ENCODE peak calls at places on chromosomes 16 and 17, in eight cellular contexts. I is fibroblast of lung, F is heart left ventricle, D is astrocyte, S is lung, R is endodermal cell, U is HepG2, L is stomach. W is an unnamed sample. For H3K9me3 and H3K27me3, the result is how much of the 10 kb centered on the place peaks cover.

GRCh38 chr16:4263504-4264436 is 9.1 kb downstream of the TFAP4 start:
- DNase-seq in I (peak), F (peak), D (no peak), S (peak), R (peak), U (peak), L (peak), W (peak)

GRCh38 chr17:10073026-10073425 is 125.4 kb downstream of the GAS7 start:
- DNase-seq in I (no peak), F (no peak), D (no peak), S (no peak), R (no peak), U (no peak), L (no peak), W (no peak)

GRCh38 chr16:48366165-48367093 is 18.8 kb downstream of the SIAH1 start:
- DNase-seq in I (peak), F (no peak), D (peak), S (peak), R (peak), U (peak), L (peak), W (peak)

GRCh38 chr17:78800132-78800931 is 18.3 kb upstream of the CYTH1 start:
- DNase-seq in I (no peak), F (peak), D (no peak), S (no peak), R (no peak), U (no peak), L (no peak), W (no peak)

GRCh38 chr17:33389506-33390141 is 96.5 kb upstream of the ASIC2 start:
- DNase-seq in I (peak), F (no peak), D (peak), S (no peak), R (peak), U (no peak), L (no peak), W (no peak)

GRCh38 chr16:66408181-66409048 is 18.7 kb upstream of the BEAN1 start:
- DNase-seq in I (peak), F (peak), D (peak), S (no peak), R (no peak), U (peak), L (no peak), W (peak)

GRCh38 chr16:27498916-27499658 is 50.6 kb downstream of the GTF3C1 start:
- DNase-seq in I (no peak), F (no peak), D (no peak), S (no peak), R (no peak), U (no peak), L (no peak), W (no peak)

GRCh38 chr17:29562615-29563014 is 4.2 kb downstream of the ABHD15 start:
- DNase-seq in I (no peak), F (no peak), D (no peak), S (peak), R (peak), U (no peak), L (no peak), W (no peak)

GRCh38 chr16:80527297-80527696 is 13.5 kb upstream of the DYNLRB2 start:
- DNase-seq in I (peak), F (no peak), D (peak), S (no peak), R (peak), U (peak), L (no peak), W (no peak)

GRCh38 chr17:79948406-79948917 is 87.2 kb downstream of the TBC1D16 start:
- DNase-seq in I (no peak), F (no peak), D (no peak), S (no peak), R (peak), U (no peak), L (no peak), W (no peak)

GRCh38 chr16:69848635-69849545 is 86.8 kb downstream of the WWP2 start:
- DNase-seq in I (peak), F (peak), D (peak), S (peak), R (no peak), U (no peak), L (peak), W (peak)

GRCh38 chr17:29699283-29699682 is 76.6 kb upstream of the CORO6 start:
- DNase-seq in I (no peak), F (no peak), D (no peak), S (no peak), R (no peak), U (no peak), L (no peak), W (no peak)

GRCh38 chr17:55909776-55910175 is 158.9 kb downstream of the PCTP start:
- DNase-seq in I (no peak), F (no peak), D (no peak), S (no peak), R (no peak), U (no peak), L (no peak), W (no peak)

GRCh38 chr16:69217433-69217832 is 30.5 kb downstream of the SNTB2 start:
- DNase-seq in I (peak), F (no peak), D (peak), S (no peak), R (no peak), U (peak), L (no peak), W (peak)

GRCh38 chr17:17691468-17692263 is 10.4 kb downstream of the RAI1 start:
- DNase-seq in I (no peak), F (peak), D (no peak), S (no peak), R (no peak), U (no peak), L (peak), W (no peak)

GRCh38 chr17:40247926-40248495 is 28.9 kb downstream of the WIPF2 start:
- DNase-seq in I (no peak), F (no peak), D (no peak), S (peak), R (no peak), U (no peak), L (no peak), W (no peak)

GRCh38 chr17:46842835-46843234 is 8.5 kb upstream of the WNT9B start:
- DNase-seq in I (no peak), F (no peak), D (no peak), S (no peak), R (peak), U (no peak), L (no peak), W (no peak)

GRCh38 chr16:590165-590874 is 454 bp downstream of the RAB40C start:
- DNase-seq in I (peak), F (peak), D (no peak), S (no peak), R (peak), U (no peak), L (peak), W (no peak)

GRCh38 chr17:11506635-11507034 is 91.6 kb upstream of the DNAH9 start:
- DNase-seq in I (no peak), F (no peak), D (no peak), S (no peak), R (peak), U (peak), L (no peak), W (no peak)

GRCh38 chr16:66934138-66934838 is at the start of gene CIAO2B:
- DNase-seq in I (peak), F (peak), D (peak), S (peak), R (peak), U (peak), L (peak), W (peak)

GRCh38 chr16:77558786-77559185 is 124.0 kb upstream of the ADAMTS18 start:
- DNase-seq in I (no peak), F (no peak), D (no peak), S (no peak), R (no peak), U (no peak), L (no peak), W (no peak)

GRCh38 chr16:23423496-23424049 is 29.4 kb downstream of the COG7 start:
- DNase-seq in I (peak), F (peak), D (peak), S (peak), R (peak), U (peak), L (peak), W (peak)

GRCh38 chr16:23509763-23510153 is 536 bp downstream of the GGA2 start:
- DNase-seq in I (peak), F (peak), D (peak), S (no peak), R (peak), U (no peak), L (no peak), W (no peak)

GRCh38 chr16:56072096-56072495 is 119.2 kb upstream of the GNAO1 start:
- DNase-seq in I (no peak), F (no peak), D (no peak), S (no peak), R (no peak), U (no peak), L (no peak), W (no peak)

GRCh38 chr16:50301626-50302471 is 35.5 kb downstream of the ADCY7 start:
- DNase-seq in I (peak), F (no peak), D (peak), S (no peak), R (peak), U (no peak), L (no peak), W (no peak)

GRCh38 chr16:27446721-27447120 is 44.7 kb downstream of the IL21R start:
- DNase-seq in I (no peak), F (peak), D (no peak), S (no peak), R (no peak), U (no peak), L (no peak), W (no peak)

GRCh38 chr16:26809461-26809860 is 257.3 kb upstream of the C16orf82 start:
- DNase-seq in I (no peak), F (no peak), D (no peak), S (no peak), R (no peak), U (no peak), L (no peak), W (no peak)

GRCh38 chr17:76270770-76271668 is 5.9 kb downstream of the UBALD2 start:
- DNase-seq in I (no peak), F (no peak), D (no peak), S (no peak), R (no peak), U (no peak), L (no peak), W (no peak)

GRCh38 chr17:79776378-79777165 is 1.4 kb upstream of the CBX2 start:
- DNase-seq in I (no peak), F (no peak), D (no peak), S (no peak), R (no peak), U (peak), L (no peak), W (no peak)

GRCh38 chr17:4110152-4110551 is 32.7 kb downstream of the ZZEF1 start:
- DNase-seq in I (peak), F (no peak), D (peak), S (no peak), R (no peak), U (no peak), L (no peak), W (no peak)

GRCh38 chr17:76720211-76720610 is 6.2 kb downstream of the JMJD6 start:
- DNase-seq in I (no peak), F (no peak), D (no peak), S (no peak), R (no peak), U (no peak), L (no peak), W (no peak)

GRCh38 chr17:21277332-21277731 is 7.2 kb upstream of the MAP2K3 start:
- DNase-seq in I (no peak), F (no peak), D (no peak), S (no peak), R (no peak), U (no peak), L (no peak), W (no peak)

GRCh38 chr17:31869031-31869430 is 10.0 kb upstream of the COPRS start:
- DNase-seq in I (peak), F (no peak), D (no peak), S (no peak), R (no peak), U (no peak), L (no peak), W (no peak)

GRCh38 chr17:65931246-65932149 is 260.4 kb downstream of the CEP112 start:
- DNase-seq in I (peak), F (peak), D (no peak), S (no peak), R (no peak), U (no peak), L (no peak), W (no peak)

GRCh38 chr17:3974138-3974687 is 10.0 kb upstream of the ATP2A3 start:
- DNase-seq in I (no peak), F (no peak), D (no peak), S (no peak), R (peak), U (no peak), L (no peak), W (no peak)

GRCh38 chr17:72797142-72797541 is 295.3 kb downstream of the SLC39A11 start:
- DNase-seq in I (no peak), F (no peak), D (no peak), S (no peak), R (no peak), U (no peak), L (no peak), W (no peak)
- H3K9me3 ChIP-seq in I (under half), F (under half), D (under half), S (under half), R (half or more), U (under half), L (half or more), W (under half)

GRCh38 chr16:75337430-75337829 is 86.0 kb upstream of the BCAR1 start:
- DNase-seq in I (no peak), F (no peak), D (no peak), S (no peak), R (no peak), U (no peak), L (no peak), W (no peak)
- H3K4me3 ChIP-seq in I (no peak), F (no peak), D (no peak), S (no peak), R (no peak), U (no peak), L (no peak), W (no peak)

GRCh38 chr16:11553371-11553770 is 33.3 kb downstream of the LITAF start:
- DNase-seq in I (no peak), F (no peak), D (no peak), S (no peak), R (no peak), U (no peak), L (no peak), W (no peak)
- H3K27me3 ChIP-seq in I (under half), F (under half), D (under half), S (under half), R (under half), U (under half), L (under half), W (under half)

GRCh38 chr16:35182043-35182677 is 1722.7 kb downstream of the TP53TG3F start:
- DNase-seq in I (no peak), F (no peak), D (no peak), S (no peak), R (no peak), U (no peak), L (no peak), W (no peak)
- H3K9me3 ChIP-seq in I (under half), F (under half), D (under half), S (under half), R (half or more), U (half or more), L (half or more), W (half or more)

GRCh38 chr16:53673189-53673588 is 30.5 kb downstream of the RPGRIP1L start:
- DNase-seq in I (peak), F (no peak), D (peak), S (no peak), R (no peak), U (no peak), L (no peak), W (no peak)

GRCh38 chr16:53666816-53667415 is 36.7 kb downstream of the RPGRIP1L start:
- DNase-seq in I (peak), F (no peak), D (peak), S (no peak), R (no peak), U (peak), L (no peak), W (no peak)

GRCh38 chr16:53668869-53669268 is 34.8 kb downstream of the RPGRIP1L start:
- DNase-seq in I (no peak), F (no peak), D (no peak), S (no peak), R (no peak), U (no peak), L (no peak), W (no peak)

GRCh38 chr16:53678155-53678554 is 25.5 kb downstream of the RPGRIP1L start:
- DNase-seq in I (no peak), F (no peak), D (no peak), S (no peak), R (no peak), U (no peak), L (no peak), W (no peak)

DNA sequence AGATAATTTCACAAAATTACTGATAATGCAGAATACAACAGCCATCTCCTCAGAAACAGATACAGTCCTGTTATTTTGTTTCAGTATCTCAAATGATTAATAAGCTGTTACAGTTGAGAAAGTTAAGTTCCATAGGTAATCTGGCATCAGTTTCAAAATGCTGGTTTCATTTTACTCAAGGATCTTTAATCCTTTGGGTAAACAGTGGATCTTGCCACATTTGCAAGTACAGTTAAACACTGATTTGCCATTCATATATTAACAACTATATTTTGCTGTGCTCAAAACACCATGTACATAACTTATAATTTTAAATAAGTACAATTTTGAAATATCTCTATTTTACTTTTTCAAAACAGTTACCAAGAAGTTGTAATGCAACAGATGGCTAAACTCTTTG is 31.2 kb downstream of the RPGRIP1L start:
- DNase-seq in I (no peak), F (no peak), D (no peak), S (no peak), R (no peak), U (peak), L (no peak), W (no peak)
- H3K4me3 ChIP-seq in I (no peak), F (no peak), D (no peak), S (no peak), R (no peak), U (no peak), L (no peak), W (no peak)

DNA sequence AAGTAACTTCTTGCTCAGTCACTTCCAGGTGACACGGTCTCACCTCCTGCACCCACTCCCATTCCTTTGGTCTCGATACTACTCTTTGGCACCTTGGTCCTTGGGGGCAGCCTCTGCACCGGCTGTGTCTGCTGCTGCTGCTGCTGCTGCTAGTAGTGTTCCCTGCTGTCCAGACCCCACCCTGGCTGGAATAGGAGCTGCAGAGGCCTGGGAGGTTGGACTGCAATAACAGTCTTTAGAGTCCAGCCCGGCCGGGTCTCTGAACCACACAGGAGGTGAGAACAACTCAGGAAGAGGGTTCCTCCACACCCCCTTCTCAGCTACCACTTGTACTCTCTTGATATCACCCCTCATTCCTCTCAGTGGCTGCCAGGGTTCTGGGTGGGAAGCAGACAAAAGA is 231.1 kb upstream of the NLRP1 start:
- DNase-seq in I (no peak), F (no peak), D (no peak), S (no peak), R (no peak), U (no peak), L (no peak), W (no peak)
- H3K27me3 ChIP-seq in I (under half), F (under half), D (under half), S (under half), R (under half), U (under half), L (under half), W (under half)

DNA sequence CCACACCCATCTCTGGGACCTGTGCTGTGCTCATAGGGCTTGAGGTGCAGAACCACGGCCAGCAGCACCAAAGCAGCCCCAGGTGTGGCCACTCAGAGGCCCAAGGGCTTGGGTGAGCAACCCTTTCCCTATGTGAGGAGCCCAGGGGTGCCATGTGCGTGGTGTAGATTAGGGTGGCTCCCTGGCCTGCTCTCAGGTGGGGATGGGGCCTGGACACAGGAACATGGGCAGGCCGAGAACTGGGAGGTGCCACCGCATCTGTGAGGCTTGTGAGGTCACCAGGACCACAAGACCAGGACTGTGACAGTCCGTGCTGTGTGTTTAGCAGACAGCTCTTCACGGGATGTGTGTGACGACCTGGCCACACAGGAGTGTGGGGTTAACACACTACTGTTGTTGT is 103.5 kb upstream of the ZNF750 start:
- DNase-seq in I (no peak), F (no peak), D (no peak), S (no peak), R (no peak), U (no peak), L (no peak), W (no peak)
- H3K9me3 ChIP-seq in I (under half), F (under half), D (under half), S (under half), R (half or more), U (under half), L (under half), W (under half)

GRCh38 chr17:81577278-81578000 is 25.3 kb upstream of the FAAP100 start:
- DNase-seq in I (no peak), F (no peak), D (no peak), S (peak), R (no peak), U (peak), L (no peak), W (no peak)
- H3K4me3 ChIP-seq in I (no peak), F (no peak), D (peak), S (no peak), R (no peak), U (no peak), L (peak), W (no peak)